ENCODE peak calls at places on chromosomes 16 and 17, in eight cellular contexts. N is HAP-1, P is NT2/D1, M is PC-3, B is right lobe of liver, E is transverse colon, L is lower lobe of right lung, G is aorta. Y is an unnamed sample. For H3K4me1, the result is how much of the 10 kb centered on the place peaks cover.

GRCh38 chr17:77723071-77723908 is 235.2 kb upstream of the TNRC6C start:
- DNase-seq in N (no peak), P (no peak), M (no peak), B (no peak), E (no peak), L (no peak), G (no peak), Y (peak)

GRCh38 chr16:86986809-86987487 is 330.2 kb downstream of the C16orf95 start:
- DNase-seq in N (no peak), P (no peak), M (no peak), B (no peak), E (no peak), L (no peak), G (no peak), Y (no peak)

GRCh38 chr17:16516594-16517018 is 24.6 kb upstream of the LRRC75A start:
- DNase-seq in N (no peak), P (no peak), M (peak), B (no peak), E (no peak), L (no peak), G (peak), Y (peak)

GRCh38 chr17:31533546-31534155 is 142.2 kb downstream of the RAB11FIP4 start:
- DNase-seq in N (no peak), P (no peak), M (peak), B (no peak), E (no peak), L (no peak), G (peak), Y (peak)

GRCh38 chr17:68942389-68942788 is 12.8 kb downstream of the ABCA8 start:
- DNase-seq in N (no peak), P (no peak), M (no peak), B (no peak), E (no peak), L (no peak), G (no peak), Y (no peak)

GRCh38 chr17:56806949-56807348 is 26.8 kb downstream of the C17orf67 start:
- DNase-seq in N (no peak), P (no peak), M (no peak), B (no peak), E (no peak), L (no peak), G (no peak), Y (no peak)

GRCh38 chr17:80152057-80152831 is 5.3 kb upstream of the EIF4A3 start:
- DNase-seq in N (no peak), P (no peak), M (no peak), B (no peak), E (no peak), L (no peak), G (no peak), Y (peak)

GRCh38 chr17:61405686-61406542 is 6.3 kb downstream of the TBX2 start:
- DNase-seq in N (no peak), P (no peak), M (no peak), B (no peak), E (no peak), L (peak), G (peak), Y (peak)

GRCh38 chr16:81544691-81545365 is 100.2 kb downstream of the CMIP start:
- DNase-seq in N (no peak), P (no peak), M (no peak), B (no peak), E (no peak), L (peak), G (peak), Y (no peak)

GRCh38 chr17:3944485-3945388 is 19.5 kb downstream of the ATP2A3 start:
- DNase-seq in N (no peak), P (peak), M (no peak), B (no peak), E (peak), L (no peak), G (no peak), Y (peak)

GRCh38 chr16:67555795-67556212 is 6.5 kb upstream of the CTCF start:
- DNase-seq in N (no peak), P (no peak), M (peak), B (no peak), E (no peak), L (no peak), G (no peak), Y (no peak)

GRCh38 chr17:21353326-21354010 is 22.7 kb upstream of the KCNJ12 start:
- DNase-seq in N (no peak), P (no peak), M (no peak), B (no peak), E (no peak), L (peak), G (peak), Y (no peak)

GRCh38 chr17:72122668-72123495 is 2.1 kb downstream of the SOX9 start:
- DNase-seq in N (no peak), P (no peak), M (peak), B (no peak), E (peak), L (no peak), G (peak), Y (peak)

GRCh38 chr17:33647976-33648375 is 354.9 kb upstream of the ASIC2 start:
- DNase-seq in N (no peak), P (no peak), M (no peak), B (no peak), E (no peak), L (no peak), G (no peak), Y (peak)

GRCh38 chr17:38892620-38893019 is 22.8 kb downstream of the LASP1 start:
- DNase-seq in N (no peak), P (no peak), M (no peak), B (no peak), E (no peak), L (no peak), G (no peak), Y (no peak)

GRCh38 chr17:40427002-40427491 is 9.4 kb upstream of the TOP2A start:
- DNase-seq in N (no peak), P (no peak), M (no peak), B (no peak), E (no peak), L (no peak), G (no peak), Y (no peak)

GRCh38 chr16:57720142-57720575 is 15.4 kb upstream of the KATNB1 start:
- DNase-seq in N (no peak), P (no peak), M (peak), B (peak), E (peak), L (no peak), G (no peak), Y (peak)

GRCh38 chr17:42937712-42938596 is 26.3 kb downstream of the AARSD1 start:
- DNase-seq in N (peak), P (peak), M (peak), B (no peak), E (peak), L (no peak), G (peak), Y (peak)

GRCh38 chr16:57758331-57759117 is 23.0 kb downstream of the KATNB1 start:
- DNase-seq in N (no peak), P (no peak), M (no peak), B (no peak), E (no peak), L (peak), G (peak), Y (no peak)

GRCh38 chr16:31214705-31215286 is 877 bp downstream of the TRIM72 start:
- DNase-seq in N (no peak), P (no peak), M (no peak), B (no peak), E (no peak), L (peak), G (no peak), Y (peak)

GRCh38 chr16:73228649-73229048 is 180.7 kb upstream of the ZFHX3 start:
- DNase-seq in N (no peak), P (no peak), M (no peak), B (no peak), E (no peak), L (no peak), G (no peak), Y (no peak)

GRCh38 chr16:88770459-88771293 is 14.3 kb downstream of the PIEZO1 start:
- DNase-seq in N (peak), P (peak), M (peak), B (no peak), E (peak), L (peak), G (no peak), Y (peak)

GRCh38 chr17:38877130-38877851 is 7.4 kb downstream of the LASP1 start:
- DNase-seq in N (no peak), P (no peak), M (no peak), B (no peak), E (peak), L (peak), G (no peak), Y (peak)

GRCh38 chr17:6213859-6214258 is 143.7 kb downstream of the WSCD1 start:
- DNase-seq in N (no peak), P (no peak), M (no peak), B (no peak), E (no peak), L (no peak), G (no peak), Y (peak)

GRCh38 chr17:62892870-62893338 is 73.1 kb upstream of the TANC2 start:
- DNase-seq in N (no peak), P (no peak), M (peak), B (no peak), E (peak), L (peak), G (peak), Y (peak)

GRCh38 chr16:17696696-17697095 is 225.9 kb upstream of the XYLT1 start:
- DNase-seq in N (no peak), P (no peak), M (no peak), B (no peak), E (no peak), L (no peak), G (no peak), Y (no peak)

GRCh38 chr17:44862278-44862914 is 14.7 kb downstream of the HIGD1B start:
- DNase-seq in N (no peak), P (no peak), M (no peak), B (peak), E (no peak), L (no peak), G (no peak), Y (no peak)

GRCh38 chr16:20871935-20872815 is 28.0 kb downstream of the DCUN1D3 start:
- DNase-seq in N (no peak), P (no peak), M (no peak), B (no peak), E (no peak), L (no peak), G (no peak), Y (no peak)

GRCh38 chr16:20871258-20871657 is 28.9 kb downstream of the DCUN1D3 start:
- DNase-seq in N (no peak), P (no peak), M (no peak), B (no peak), E (no peak), L (no peak), G (no peak), Y (no peak)

GRCh38 chr16:20875358-20875656 is 24.9 kb downstream of the DCUN1D3 start:
- DNase-seq in N (no peak), P (no peak), M (no peak), B (no peak), E (no peak), L (no peak), G (no peak), Y (no peak)

GRCh38 chr16:20873331-20873730 is 26.8 kb downstream of the DCUN1D3 start:
- DNase-seq in N (no peak), P (no peak), M (no peak), B (no peak), E (no peak), L (no peak), G (no peak), Y (no peak)

GRCh38 chr16:20874088-20874581 is 26.0 kb downstream of the DCUN1D3 start:
- DNase-seq in N (no peak), P (no peak), M (no peak), B (no peak), E (no peak), L (no peak), G (no peak), Y (no peak)
- H3K4me1 ChIP-seq in N (under half), P (under half), M (under half), B (under half), E (half or more), L (half or more), G (under half), Y (under half)

GRCh38 chr17:29726721-29727252 is 104.1 kb upstream of the CORO6 start:
- DNase-seq in N (peak), P (no peak), M (peak), B (no peak), E (no peak), L (no peak), G (no peak), Y (no peak)
- H3K4me1 ChIP-seq in N (under half), P (under half), M (under half), B (under half), E (under half), L (half or more), G (under half), Y (under half)

GRCh38 chr16:49695782-49696413 is 160.0 kb downstream of the ZNF423 start:
- DNase-seq in N (no peak), P (peak), M (no peak), B (no peak), E (no peak), L (no peak), G (no peak), Y (no peak)
- H3K4me1 ChIP-seq in N (under half), P (under half), M (under half), B (under half), E (under half), L (under half), G (under half), Y (under half)

GRCh38 chr17:81923302-81924260 is 4.0 kb downstream of the MAFG start:
- DNase-seq in N (no peak), P (no peak), M (peak), B (peak), E (peak), L (peak), G (peak), Y (peak)
- H3K4me1 ChIP-seq in N (under half), P (under half), M (under half), B (under half), E (half or more), L (half or more), G (under half), Y (under half)

DNA sequence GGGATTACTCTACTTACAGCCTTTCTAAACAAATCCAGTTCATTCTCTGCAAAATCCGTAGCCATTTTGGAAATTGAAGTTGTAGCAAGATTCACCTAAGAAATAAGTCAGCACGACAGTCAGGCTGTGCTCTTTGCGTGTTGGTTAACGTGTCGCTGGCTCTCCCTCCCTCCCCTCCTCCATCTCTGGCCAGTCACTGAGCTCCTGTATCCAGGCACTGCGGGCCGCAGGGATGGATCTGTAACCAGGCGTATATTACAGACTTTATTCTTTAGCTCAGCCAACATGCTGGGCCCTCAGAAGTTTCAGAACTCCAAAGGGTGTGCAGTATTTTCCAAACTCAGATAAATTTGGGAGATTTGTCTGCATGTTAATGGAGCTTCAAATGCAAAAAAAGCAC is 30.8 kb downstream of the KDM8 start:
- DNase-seq in N (no peak), P (no peak), M (no peak), B (no peak), E (no peak), L (peak), G (peak), Y (no peak)
- H3K4me1 ChIP-seq in N (under half), P (under half), M (under half), B (under half), E (half or more), L (half or more), G (under half), Y (under half)

GRCh38 chr17:64402469-64402868 is 11.8 kb upstream of the PECAM1 start:
- DNase-seq in N (no peak), P (no peak), M (no peak), B (no peak), E (no peak), L (no peak), G (no peak), Y (no peak)

GRCh38 chr17:64410750-64411490 is 20.3 kb upstream of the PECAM1 start:
- DNase-seq in N (no peak), P (no peak), M (no peak), B (no peak), E (no peak), L (no peak), G (no peak), Y (peak)

GRCh38 chr17:64403881-64404460 is 13.3 kb upstream of the PECAM1 start:
- DNase-seq in N (no peak), P (no peak), M (no peak), B (no peak), E (no peak), L (no peak), G (no peak), Y (no peak)

GRCh38 chr17:64401941-64402340 is 11.3 kb upstream of the PECAM1 start:
- DNase-seq in N (no peak), P (no peak), M (no peak), B (no peak), E (no peak), L (no peak), G (no peak), Y (no peak)

DNA sequence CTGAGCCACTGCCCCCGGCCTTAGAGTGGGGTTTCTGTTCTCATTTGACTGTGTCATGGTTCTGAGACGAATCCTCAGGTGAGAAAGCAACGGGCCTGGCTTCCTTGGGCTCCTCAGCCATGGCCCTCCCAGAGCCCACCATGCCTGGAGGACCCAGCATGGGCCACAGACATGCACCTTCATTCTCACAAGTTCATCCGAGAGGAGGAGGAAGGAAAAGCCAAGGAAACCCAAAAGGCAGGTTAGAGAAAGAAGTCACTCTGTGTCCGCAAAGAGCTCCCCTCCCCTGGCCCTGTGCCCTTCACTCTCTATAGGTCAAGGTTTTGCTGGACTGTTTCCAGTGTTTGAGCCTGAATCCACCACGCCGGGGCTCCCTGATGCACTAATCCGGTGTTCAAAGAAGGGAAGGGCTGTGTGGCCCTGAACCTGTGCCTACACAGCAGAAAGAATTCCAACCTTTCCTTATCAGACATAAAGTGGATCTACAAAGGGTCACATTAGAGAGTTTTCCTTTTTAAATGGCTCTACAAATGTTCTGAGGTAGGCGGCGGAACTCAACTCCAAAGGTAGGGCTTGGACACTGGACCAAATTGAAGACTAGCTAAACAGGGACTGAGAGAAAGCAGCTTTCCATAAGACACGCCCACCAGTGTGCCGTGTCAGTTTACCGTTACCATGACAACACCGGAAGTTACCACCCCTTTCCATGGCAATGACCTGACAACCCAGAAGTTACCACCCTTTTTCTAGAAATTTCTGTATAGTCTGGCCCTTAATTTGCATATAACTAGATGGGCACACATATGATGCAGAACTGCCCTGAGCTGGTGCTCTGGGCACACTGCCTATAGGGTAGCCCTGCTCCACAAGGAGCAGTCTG is 15.9 kb upstream of the PECAM1 start:
- DNase-seq in N (no peak), P (no peak), M (peak), B (no peak), E (no peak), L (no peak), G (no peak), Y (peak)
- H3K4me1 ChIP-seq in N (under half), P (under half), M (under half), B (under half), E (under half), L (half or more), G (under half), Y (under half)

DNA sequence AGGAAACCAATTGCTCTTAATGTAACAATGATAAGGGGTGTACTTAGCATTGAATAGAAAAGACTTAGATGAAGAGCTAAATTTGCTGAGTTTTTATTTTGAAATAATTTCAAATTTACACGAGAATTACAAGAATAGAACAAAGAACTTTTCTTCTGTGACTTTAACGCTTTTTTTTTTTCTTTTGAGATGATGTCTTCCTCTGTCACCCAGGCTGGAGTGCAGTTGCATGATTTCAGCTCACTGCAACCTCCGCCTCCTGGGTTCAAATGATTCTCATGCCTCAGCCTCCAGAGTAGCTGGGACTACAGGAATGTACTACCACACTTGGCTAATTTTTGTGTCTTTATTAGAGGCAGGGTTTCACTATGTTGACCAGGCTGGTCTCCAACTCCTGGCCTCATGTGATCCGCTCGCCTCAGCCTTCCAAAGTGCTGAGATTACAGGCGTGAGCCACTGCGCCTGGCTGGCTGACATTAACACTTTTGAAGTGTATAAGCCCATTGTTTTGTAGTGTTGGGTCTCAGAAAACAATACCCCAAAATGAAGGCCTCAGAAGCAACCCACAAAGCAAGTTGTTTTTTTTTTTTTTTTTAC is 2.1 kb downstream of the TEN1 start:
- DNase-seq in N (no peak), P (no peak), M (no peak), B (no peak), E (no peak), L (no peak), G (no peak), Y (no peak)
- H3K4me1 ChIP-seq in N (half or more), P (under half), M (under half), B (under half), E (under half), L (half or more), G (under half), Y (under half)

GRCh38 chr16:67884-68789 is 4.3 kb downstream of the RHBDF1 start:
- DNase-seq in N (no peak), P (no peak), M (no peak), B (no peak), E (no peak), L (peak), G (peak), Y (no peak)
- H3K4me1 ChIP-seq in N (under half), P (half or more), M (under half), B (under half), E (under half), L (half or more), G (under half), Y (under half)

DNA sequence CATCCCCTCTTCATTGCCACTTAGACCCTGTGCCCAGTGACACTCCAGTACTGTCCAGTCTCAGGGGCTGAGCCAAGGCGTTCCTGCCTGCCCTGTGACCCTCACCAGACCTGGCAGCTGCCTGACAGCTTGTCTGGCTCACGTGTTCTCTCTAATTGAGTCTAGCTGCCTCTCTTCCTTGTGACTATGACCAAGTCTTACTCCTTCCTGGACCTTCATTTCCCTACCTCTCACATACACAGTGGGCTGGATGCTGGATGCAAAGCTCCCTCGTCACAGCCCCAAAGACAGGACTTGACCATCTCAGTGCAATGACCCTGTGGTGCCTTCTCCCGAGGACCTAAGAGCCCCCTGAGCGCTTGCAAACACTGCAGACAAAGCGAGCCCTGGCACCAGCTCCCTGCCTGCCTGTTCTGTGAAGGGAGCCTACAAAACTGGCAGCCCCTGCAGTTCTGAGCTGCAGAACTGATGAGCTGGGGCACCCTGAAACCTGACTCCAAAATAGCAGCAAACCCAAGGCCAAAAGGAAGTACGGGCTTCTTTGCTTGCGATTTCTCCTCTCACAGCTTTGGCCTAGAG is 1.7 kb downstream of the DEXI start:
- DNase-seq in N (peak), P (no peak), M (no peak), B (peak), E (no peak), L (no peak), G (peak), Y (no peak)
- H3K4me1 ChIP-seq in N (under half), P (under half), M (under half), B (half or more), E (half or more), L (half or more), G (under half), Y (under half)

Y was measured in endodermal cell.